ENCODE peak calls at places on chromosome 10, in four cellular contexts. Z is BJ, B is GM23338, J is NB4. F is an unnamed sample.

GRCh38 chr10:50554995-50555568 is 68.7 kb downstream of the SGMS1 start:
- DNase-seq in Z (no peak), B (peak), J (no peak), F (peak)

GRCh38 chr10:6786579-6787031 is 206.5 kb upstream of the PRKCQ start:
- DNase-seq in Z (no peak), B (no peak), J (no peak), F (no peak)

GRCh38 chr10:97037365-97038361 is 148.1 kb downstream of the SLIT1 start:
- DNase-seq in Z (peak), B (peak), J (peak), F (peak)

GRCh38 chr10:110355922-110356627 is 51.4 kb upstream of the SMNDC1 start:
- DNase-seq in Z (no peak), B (no peak), J (no peak), F (no peak)

GRCh38 chr10:69901022-69901421 is 99.3 kb downstream of the COL13A1 start:
- DNase-seq in Z (no peak), B (no peak), J (no peak), F (peak)

GRCh38 chr10:34721201-34721840 is 93.8 kb downstream of the PARD3 start:
- DNase-seq in Z (no peak), B (no peak), J (no peak), F (peak)

GRCh38 chr10:132571565-132572544 is 34.3 kb downstream of the INPP5A start:
- DNase-seq in Z (no peak), B (peak), J (peak), F (peak)

GRCh38 chr10:123548779-123549178 is 117.4 kb upstream of the GPR26 start:
- DNase-seq in Z (no peak), B (peak), J (no peak), F (no peak)

GRCh38 chr10:67602268-67602950 is 93.6 kb downstream of the CTNNA3 start:
- DNase-seq in Z (peak), B (no peak), J (no peak), F (peak)

GRCh38 chr10:17910144-17910789 is 41.5 kb upstream of the SLC39A12 start:
- DNase-seq in Z (peak), B (peak), J (peak), F (peak)

GRCh38 chr10:71623098-71623985 is 96.2 kb downstream of the C10orf105 start:
- DNase-seq in Z (no peak), B (peak), J (peak), F (peak)

GRCh38 chr10:3877092-3878000 is 92.3 kb upstream of the KLF6 start:
- DNase-seq in Z (no peak), B (no peak), J (no peak), F (peak)

GRCh38 chr10:7984325-7984724 is 70.2 kb upstream of the GATA3 start:
- DNase-seq in Z (no peak), B (no peak), J (no peak), F (no peak)

GRCh38 chr10:120738658-120739057 is 112.5 kb upstream of the WDR11 start:
- DNase-seq in Z (no peak), B (no peak), J (no peak), F (no peak)

GRCh38 chr10:126061526-126061925 is 165.2 kb downstream of the FANK1 start:
- DNase-seq in Z (no peak), B (no peak), J (no peak), F (peak)

GRCh38 chr10:311901-312665 is 176.8 kb downstream of the ZMYND11 start:
- DNase-seq in Z (no peak), B (no peak), J (no peak), F (no peak)

GRCh38 chr10:21724695-21725371 is 190.8 kb downstream of the MLLT10 start:
- DNase-seq in Z (peak), B (peak), J (peak), F (peak)

GRCh38 chr10:114893248-114893647 is 44.7 kb upstream of the TRUB1 start:
- DNase-seq in Z (no peak), B (no peak), J (peak), F (no peak)

GRCh38 chr10:78429994-78430393 is 396.3 kb downstream of the RPS24 start:
- DNase-seq in Z (no peak), B (no peak), J (no peak), F (no peak)

GRCh38 chr10:75475470-75476182 is 44.2 kb downstream of the LRMDA start:
- DNase-seq in Z (no peak), B (peak), J (no peak), F (no peak)

GRCh38 chr10:17229016-17229716 is 1.1 kb downstream of the VIM start:
- DNase-seq in Z (no peak), B (peak), J (peak), F (peak)

GRCh38 chr10:61836888-61837747 is 64.4 kb upstream of the ARID5B start:
- DNase-seq in Z (peak), B (no peak), J (no peak), F (no peak)

GRCh38 chr10:61834519-61834918 is 67.0 kb upstream of the ARID5B start:
- DNase-seq in Z (no peak), B (no peak), J (no peak), F (no peak)

GRCh38 chr10:61835069-61835908 is 66.2 kb upstream of the ARID5B start:
- DNase-seq in Z (peak), B (peak), J (peak), F (peak)

GRCh38 chr10:61836233-61836887 is 65.1 kb upstream of the ARID5B start:
- DNase-seq in Z (no peak), B (no peak), J (no peak), F (no peak)

GRCh38 chr10:61835909-61836232 is 65.6 kb upstream of the ARID5B start:
- DNase-seq in Z (peak), B (no peak), J (no peak), F (no peak)
- H3K4me3 ChIP-seq in Z (no peak), B (no peak), J (no peak), F (peak)

GRCh38 chr10:11105676-11106004 is 88.0 kb downstream of the CELF2 start:
- DNase-seq in Z (no peak), B (no peak), J (no peak), F (no peak)
- TF ChIP-seq CTCF in Z (no peak), B (no peak), J (no peak), F (no peak)

GRCh38 chr10:49184642-49185111 is 3.5 kb downstream of the TMEM273 start:
- DNase-seq in Z (no peak), B (no peak), J (peak), F (no peak)

GRCh38 chr10:49187044-49187484 is 1.1 kb downstream of the TMEM273 start:
- DNase-seq in Z (no peak), B (no peak), J (no peak), F (no peak)

GRCh38 chr10:49187950-49188761 is at the start of gene TMEM273:
- DNase-seq in Z (no peak), B (no peak), J (peak), F (no peak)

GRCh38 chr10:49185213-49185612 is 3.0 kb downstream of the TMEM273 start:
- DNase-seq in Z (no peak), B (no peak), J (no peak), F (no peak)

GRCh38 chr10:49186613-49187012 is 1.6 kb downstream of the TMEM273 start:
- DNase-seq in Z (no peak), B (no peak), J (no peak), F (no peak)
- H3K4me3 ChIP-seq in Z (no peak), B (no peak), J (no peak), F (no peak)

GRCh38 chr10:99908512-99908911 is 101.2 kb downstream of the DNMBP start:
- DNase-seq in Z (no peak), B (no peak), J (peak), F (no peak)

GRCh38 chr10:99905971-99906370 is 103.8 kb downstream of the DNMBP start:
- DNase-seq in Z (no peak), B (no peak), J (no peak), F (no peak)

GRCh38 chr10:99912057-99912456 is 97.7 kb downstream of the DNMBP start:
- DNase-seq in Z (no peak), B (no peak), J (no peak), F (no peak)

DNA sequence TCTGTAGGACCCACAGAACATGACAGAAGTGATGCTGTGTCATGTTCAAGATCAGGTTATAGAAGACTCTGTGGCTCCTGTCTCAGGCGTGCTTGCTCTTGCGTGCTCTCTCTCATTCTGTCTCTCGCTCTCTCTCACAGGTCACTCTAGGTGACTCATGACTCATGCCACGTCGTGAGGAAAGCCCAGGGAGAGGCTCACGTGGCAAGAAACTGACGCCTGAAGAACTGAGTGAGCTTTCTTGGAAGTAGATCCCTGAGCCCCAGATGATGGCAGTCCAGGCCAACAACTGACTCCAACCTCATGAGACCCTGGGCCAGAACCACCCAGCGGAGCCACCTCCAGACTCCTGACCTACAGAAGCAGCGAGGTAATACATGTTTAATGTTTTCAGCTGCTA is 103.3 kb downstream of the DNMBP start:
- DNase-seq in Z (no peak), B (no peak), J (peak), F (peak)
- TF ChIP-seq CTCF in Z (no peak), B (no peak), J (no peak), F (peak)

GRCh38 chr10:5465976-5466450 is 33.4 kb downstream of the CALML5 start:
- DNase-seq in Z (no peak), B (peak), J (no peak), F (no peak)
- H3K4me3 ChIP-seq in Z (no peak), B (peak), J (no peak), F (no peak)

DNA sequence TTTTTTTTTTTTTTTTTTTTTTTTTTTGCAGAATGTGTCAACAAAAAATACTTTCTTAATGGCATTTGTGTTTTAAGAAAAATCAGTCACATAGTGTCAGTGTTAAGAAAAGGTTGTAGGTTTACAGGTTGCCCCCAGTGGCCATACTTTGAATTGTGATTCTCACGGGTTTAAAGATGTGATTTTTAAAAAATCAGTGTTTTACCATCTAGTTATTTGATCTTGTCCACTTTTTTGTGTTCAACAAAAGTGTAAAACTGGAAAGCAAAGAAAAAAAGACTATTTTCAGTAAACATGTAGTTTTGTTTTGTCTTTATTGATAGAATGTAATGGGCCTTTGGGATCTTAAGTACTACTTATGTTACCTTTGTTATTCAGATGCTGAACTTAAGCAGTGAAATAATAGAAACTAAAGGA is 25.7 kb downstream of the SUV39H2 start:
- DNase-seq in Z (no peak), B (peak), J (peak), F (no peak)
- TF ChIP-seq CTCF in Z (peak), B (peak), J (peak), F (peak)